ENCODE peak calls at places on chromosomes 12 and 14, in nine cellular contexts. D, W, L, T, R, F, U, P and B are unnamed samples.
A peak's percentile ranks its signal among the peaks of the same experiment; 100 is the strongest.

GRCh38 chr14:70907996-70908917 is 998 bp downstream of the PCNX1 start:
- DNase-seq in R (no peak), T (peak; percentile 95), L (peak; percentile 66), D (peak; percentile 38), F (peak; percentile 55), W (peak; percentile 24), P (peak; percentile 36), U (peak; percentile 64), B (no peak)

GRCh38 chr14:74595006-74595735 is 16.9 kb downstream of the LTBP2 start:
- DNase-seq in F (peak; percentile 75), U (no peak), P (peak; percentile 52), W (no peak), R (no peak), D (peak; percentile 55), T (no peak), L (peak; percentile 80), B (no peak)

GRCh38 chr14:103094406-103095209 is at the start of gene EXOC3L4:
- DNase-seq in D (no peak), W (no peak), R (no peak), P (no peak), T (no peak), L (no peak), U (no peak), F (no peak), B (no peak)

GRCh38 chr14:50340945-50341344 is 28.8 kb downstream of the DMAC2L start:
- DNase-seq in D (peak; percentile 25), T (peak; percentile 33), U (no peak), R (no peak), F (no peak), L (no peak), P (no peak), W (no peak), B (no peak)

GRCh38 chr12:29743801-29744200 is 39.9 kb downstream of the TMTC1 start:
- DNase-seq in W (no peak), D (peak; percentile 73), L (peak; percentile 61), F (peak; percentile 44), R (no peak), T (peak; percentile 94), U (peak; percentile 68), P (no peak), B (no peak)

GRCh38 chr12:10732554-10732953 is 9.4 kb upstream of the YBX3 start:
- DNase-seq in P (no peak), U (no peak), T (no peak), F (no peak), D (no peak), R (no peak), W (no peak), L (no peak), B (no peak)

GRCh38 chr12:95205685-95206084 is 11.6 kb downstream of the FGD6 start:
- DNase-seq in D (no peak), W (peak; percentile 20), L (peak; percentile 73), R (peak; percentile 13), T (peak; percentile 84), F (peak; percentile 80), P (peak; percentile 12), U (peak; percentile 77), B (no peak)

GRCh38 chr12:120439646-120440247 is 1.8 kb downstream of the COX6A1 start:
- DNase-seq in L (peak; percentile 66), R (peak; percentile 29), F (peak; percentile 86), P (no peak), W (no peak), T (peak; percentile 85), U (peak; percentile 66), D (peak; percentile 84), B (peak; percentile 56)

GRCh38 chr12:84785951-84786350 is 126.6 kb downstream of the SLC6A15 start:
- DNase-seq in R (no peak), T (no peak), W (no peak), U (no peak), P (no peak), L (no peak), D (no peak), F (no peak), B (no peak)

GRCh38 chr12:110744176-110744575 is 1.5 kb upstream of the PPP1CC start:
- DNase-seq in D (peak; percentile 39), W (peak; percentile 73), F (peak; percentile 47), L (peak; percentile 68), R (no peak), P (peak; percentile 66), T (no peak), U (peak; percentile 90), B (no peak)

GRCh38 chr12:10186299-10186698 is 7.5 kb downstream of the TMEM52B start:
- DNase-seq in W (no peak), P (peak; percentile 55), U (no peak), T (no peak), D (no peak), L (no peak), R (no peak), F (no peak), B (no peak)